ENCODE peak calls at places on chromosomes 16 and 17, in six cellular contexts. One of them, this sample, is unnamed.

GRCh38 chr17:45300060-45300751 is 16.6 kb downstream of the MAP3K14 start:
- ATAC-seq in naive B cell: no peak
- ATAC-seq in left cardiac atrium: no peak
- ATAC-seq in activated naive CD8-positive, alpha-beta T cell treated with anti-CD3 and anti-CD28 coated beads, Interleukin-2, amount 50 U/mL, for 24 hours: no peak
- ATAC-seq in lower lobe of right lung: no peak
- ATAC-seq in T-cell: peak; percentile 58
- ATAC-seq in this sample: no peak

GRCh38 chr16:9007177-9007794 is 43.6 kb upstream of the USP7 start:
- ATAC-seq in T-cell: no peak
- ATAC-seq in naive B cell: no peak
- ATAC-seq in lower lobe of right lung: no peak
- ATAC-seq in left cardiac atrium: no peak
- ATAC-seq in activated naive CD8-positive, alpha-beta T cell treated with anti-CD3 and anti-CD28 coated beads, Interleukin-2, amount 50 U/mL, for 24 hours: no peak
- ATAC-seq in this sample: no peak

GRCh38 chr16:50371936-50372595 is 3.3 kb upstream of the BRD7 start:
- ATAC-seq in naive B cell: no peak
- ATAC-seq in T-cell: no peak
- ATAC-seq in lower lobe of right lung: no peak
- ATAC-seq in activated naive CD8-positive, alpha-beta T cell treated with anti-CD3 and anti-CD28 coated beads, Interleukin-2, amount 50 U/mL, for 24 hours: no peak
- ATAC-seq in left cardiac atrium: peak; percentile 5
- ATAC-seq in this sample: no peak

GRCh38 chr16:67868290-67868689 is 4.6 kb upstream of the EDC4 start:
- ATAC-seq in T-cell: no peak
- ATAC-seq in activated naive CD8-positive, alpha-beta T cell treated with anti-CD3 and anti-CD28 coated beads, Interleukin-2, amount 50 U/mL, for 24 hours: no peak
- ATAC-seq in left cardiac atrium: no peak
- ATAC-seq in naive B cell: no peak
- ATAC-seq in lower lobe of right lung: no peak
- ATAC-seq in this sample: no peak

GRCh38 chr17:48045270-48046001 is 2.7 kb upstream of the NFE2L1 start:
- ATAC-seq in lower lobe of right lung: no peak
- ATAC-seq in T-cell: no peak
- ATAC-seq in activated naive CD8-positive, alpha-beta T cell treated with anti-CD3 and anti-CD28 coated beads, Interleukin-2, amount 50 U/mL, for 24 hours: no peak
- ATAC-seq in left cardiac atrium: no peak
- ATAC-seq in naive B cell: no peak
- ATAC-seq in this sample: no peak

GRCh38 chr16:760498-761343 is at the start of gene MSLN:
- ATAC-seq in T-cell: no peak
- ATAC-seq in activated naive CD8-positive, alpha-beta T cell treated with anti-CD3 and anti-CD28 coated beads, Interleukin-2, amount 50 U/mL, for 24 hours: no peak
- ATAC-seq in lower lobe of right lung: peak; percentile 53
- ATAC-seq in left cardiac atrium: peak; percentile 86
- ATAC-seq in naive B cell: no peak
- ATAC-seq in this sample: peak; percentile 29

GRCh38 chr17:54932711-54933110 is 32.1 kb downstream of the TOM1L1 start:
- ATAC-seq in left cardiac atrium: no peak
- ATAC-seq in T-cell: no peak
- ATAC-seq in lower lobe of right lung: no peak
- ATAC-seq in activated naive CD8-positive, alpha-beta T cell treated with anti-CD3 and anti-CD28 coated beads, Interleukin-2, amount 50 U/mL, for 24 hours: no peak
- ATAC-seq in naive B cell: no peak
- ATAC-seq in this sample: no peak

GRCh38 chr17:81940538-81941483 is 3.7 kb upstream of the PYCR1 start:
- ATAC-seq in lower lobe of right lung: no peak
- ATAC-seq in activated naive CD8-positive, alpha-beta T cell treated with anti-CD3 and anti-CD28 coated beads, Interleukin-2, amount 50 U/mL, for 24 hours: no peak
- ATAC-seq in naive B cell: no peak
- ATAC-seq in T-cell: no peak
- ATAC-seq in left cardiac atrium: no peak
- ATAC-seq in this sample: no peak

GRCh38 chr16:75052481-75053211 is 53.8 kb downstream of the ZNRF1 start:
- ATAC-seq in activated naive CD8-positive, alpha-beta T cell treated with anti-CD3 and anti-CD28 coated beads, Interleukin-2, amount 50 U/mL, for 24 hours: peak; percentile 20
- ATAC-seq in left cardiac atrium: no peak
- ATAC-seq in T-cell: no peak
- ATAC-seq in lower lobe of right lung: no peak
- ATAC-seq in naive B cell: no peak
- ATAC-seq in this sample: no peak

GRCh38 chr16:75306102-75306762 is 54.8 kb upstream of the BCAR1 start:
- ATAC-seq in T-cell: no peak
- ATAC-seq in lower lobe of right lung: peak; percentile 40
- ATAC-seq in naive B cell: no peak
- ATAC-seq in activated naive CD8-positive, alpha-beta T cell treated with anti-CD3 and anti-CD28 coated beads, Interleukin-2, amount 50 U/mL, for 24 hours: no peak
- ATAC-seq in left cardiac atrium: peak; percentile 17
- ATAC-seq in this sample: no peak

GRCh38 chr17:76901542-76902197 is 33.5 kb downstream of the MGAT5B start:
- ATAC-seq in left cardiac atrium: peak; percentile 44
- ATAC-seq in activated naive CD8-positive, alpha-beta T cell treated with anti-CD3 and anti-CD28 coated beads, Interleukin-2, amount 50 U/mL, for 24 hours: no peak
- ATAC-seq in lower lobe of right lung: no peak
- ATAC-seq in naive B cell: no peak
- ATAC-seq in T-cell: no peak
- ATAC-seq in this sample: no peak

GRCh38 chr17:36120221-36120620 is 16.6 kb downstream of the CCL4 start:
- ATAC-seq in T-cell: no peak
- ATAC-seq in activated naive CD8-positive, alpha-beta T cell treated with anti-CD3 and anti-CD28 coated beads, Interleukin-2, amount 50 U/mL, for 24 hours: no peak
- ATAC-seq in left cardiac atrium: no peak
- ATAC-seq in lower lobe of right lung: no peak
- ATAC-seq in naive B cell: no peak
- ATAC-seq in this sample: no peak

GRCh38 chr17:429589-429988 is 77.0 kb upstream of the RPH3AL start:
- ATAC-seq in naive B cell: no peak
- ATAC-seq in T-cell: no peak
- ATAC-seq in left cardiac atrium: no peak
- ATAC-seq in lower lobe of right lung: no peak
- ATAC-seq in activated naive CD8-positive, alpha-beta T cell treated with anti-CD3 and anti-CD28 coated beads, Interleukin-2, amount 50 U/mL, for 24 hours: no peak
- ATAC-seq in this sample: no peak

GRCh38 chr16:65481956-65482355 is 360.1 kb upstream of the CDH11 start:
- ATAC-seq in lower lobe of right lung: no peak
- ATAC-seq in naive B cell: no peak
- ATAC-seq in activated naive CD8-positive, alpha-beta T cell treated with anti-CD3 and anti-CD28 coated beads, Interleukin-2, amount 50 U/mL, for 24 hours: no peak
- ATAC-seq in left cardiac atrium: peak; percentile 84
- ATAC-seq in T-cell: no peak
- ATAC-seq in this sample: peak; percentile 24

GRCh38 chr16:80875616-80876015 is 71.2 kb upstream of the CDYL2 start:
- ATAC-seq in activated naive CD8-positive, alpha-beta T cell treated with anti-CD3 and anti-CD28 coated beads, Interleukin-2, amount 50 U/mL, for 24 hours: no peak
- ATAC-seq in lower lobe of right lung: no peak
- ATAC-seq in left cardiac atrium: no peak
- ATAC-seq in T-cell: no peak
- ATAC-seq in naive B cell: no peak
- ATAC-seq in this sample: no peak

GRCh38 chr17:9261059-9262029 is 240.0 kb downstream of the NTN1 start:
- ATAC-seq in lower lobe of right lung: no peak
- ATAC-seq in T-cell: no peak
- ATAC-seq in left cardiac atrium: no peak
- ATAC-seq in naive B cell: no peak
- ATAC-seq in activated naive CD8-positive, alpha-beta T cell treated with anti-CD3 and anti-CD28 coated beads, Interleukin-2, amount 50 U/mL, for 24 hours: no peak
- ATAC-seq in this sample: no peak

GRCh38 chr17:72970246-72970645 is 122.2 kb downstream of the SLC39A11 start:
- ATAC-seq in left cardiac atrium: no peak
- ATAC-seq in activated naive CD8-positive, alpha-beta T cell treated with anti-CD3 and anti-CD28 coated beads, Interleukin-2, amount 50 U/mL, for 24 hours: no peak
- ATAC-seq in lower lobe of right lung: no peak
- ATAC-seq in T-cell: no peak
- ATAC-seq in naive B cell: no peak
- ATAC-seq in this sample: no peak

GRCh38 chr17:1989135-1989534 is 36.0 kb downstream of the RTN4RL1 start:
- ATAC-seq in activated naive CD8-positive, alpha-beta T cell treated with anti-CD3 and anti-CD28 coated beads, Interleukin-2, amount 50 U/mL, for 24 hours: no peak
- ATAC-seq in T-cell: no peak
- ATAC-seq in left cardiac atrium: peak; percentile 89
- ATAC-seq in lower lobe of right lung: no peak
- ATAC-seq in naive B cell: no peak
- ATAC-seq in this sample: no peak

GRCh38 chr16:72952404-72953301 is 95.3 kb downstream of the ZFHX3 start:
- ATAC-seq in left cardiac atrium: peak; percentile 42
- ATAC-seq in T-cell: no peak
- ATAC-seq in lower lobe of right lung: no peak
- ATAC-seq in naive B cell: no peak
- ATAC-seq in activated naive CD8-positive, alpha-beta T cell treated with anti-CD3 and anti-CD28 coated beads, Interleukin-2, amount 50 U/mL, for 24 hours: no peak
- ATAC-seq in this sample: no peak

GRCh38 chr17:75602644-75603043 is 15.0 kb downstream of the MYO15B start:
- ATAC-seq in left cardiac atrium: peak; percentile 13
- ATAC-seq in T-cell: no peak
- ATAC-seq in activated naive CD8-positive, alpha-beta T cell treated with anti-CD3 and anti-CD28 coated beads, Interleukin-2, amount 50 U/mL, for 24 hours: no peak
- ATAC-seq in naive B cell: no peak
- ATAC-seq in lower lobe of right lung: no peak
- ATAC-seq in this sample: no peak

GRCh38 chr17:78397681-78398101 is 19.2 kb downstream of the PGS1 start:
- ATAC-seq in naive B cell: no peak
- ATAC-seq in T-cell: no peak
- ATAC-seq in left cardiac atrium: peak; percentile 88
- ATAC-seq in activated naive CD8-positive, alpha-beta T cell treated with anti-CD3 and anti-CD28 coated beads, Interleukin-2, amount 50 U/mL, for 24 hours: no peak
- ATAC-seq in lower lobe of right lung: peak; percentile 75
- ATAC-seq in this sample: no peak

GRCh38 chr17:81453712-81454111 is 58.5 kb downstream of the BAHCC1 start:
- ATAC-seq in naive B cell: peak; percentile 44
- ATAC-seq in lower lobe of right lung: no peak
- ATAC-seq in T-cell: peak; percentile 70
- ATAC-seq in activated naive CD8-positive, alpha-beta T cell treated with anti-CD3 and anti-CD28 coated beads, Interleukin-2, amount 50 U/mL, for 24 hours: peak; percentile 23
- ATAC-seq in left cardiac atrium: no peak
- ATAC-seq in this sample: no peak

GRCh38 chr16:77834600-77834963 is 46.2 kb downstream of the VAT1L start:
- ATAC-seq in naive B cell: no peak
- ATAC-seq in T-cell: no peak
- ATAC-seq in left cardiac atrium: peak; percentile 90
- ATAC-seq in activated naive CD8-positive, alpha-beta T cell treated with anti-CD3 and anti-CD28 coated beads, Interleukin-2, amount 50 U/mL, for 24 hours: no peak
- ATAC-seq in lower lobe of right lung: no peak
- ATAC-seq in this sample: no peak

GRCh38 chr17:1022278-1023024 is 25.5 kb downstream of the TIMM22 start:
- ATAC-seq in activated naive CD8-positive, alpha-beta T cell treated with anti-CD3 and anti-CD28 coated beads, Interleukin-2, amount 50 U/mL, for 24 hours: no peak
- ATAC-seq in T-cell: no peak
- ATAC-seq in left cardiac atrium: peak; percentile 76
- ATAC-seq in naive B cell: no peak
- ATAC-seq in lower lobe of right lung: no peak
- ATAC-seq in this sample: no peak